ENCODE peak calls at places on chromosomes 1 and 21, in seven cellular contexts. Y is cardiac muscle cell, W is aorta, Z is suprapubic skin, J is GM23248, B is psoas muscle, G is fibroblast of lung. K is an unnamed sample. For H3K36me3, the result is how much of the 10 kb centered on the place peaks cover.

GRCh38 chr1:25991937-25992688 is 5.8 kb downstream of the PAFAH2 start:
- DNase-seq in Y (peak), B (no peak), W (no peak), Z (no peak), G (peak), J (peak), K (no peak)

GRCh38 chr1:42153598-42153995 is 387 bp downstream of the GUCA2B start:
- DNase-seq in B (no peak), Z (no peak), G (no peak), J (no peak), Y (no peak), W (peak), K (no peak)

GRCh38 chr1:171083222-171083621 is 7.5 kb upstream of the FMO3 start:
- DNase-seq in W (no peak), G (no peak), Z (no peak), Y (no peak), J (no peak), B (no peak), K (no peak)

GRCh38 chr1:1075148-1075935 is 1.2 kb upstream of the RNF223 start:
- DNase-seq in Z (peak), J (no peak), B (peak), W (peak), Y (no peak), G (no peak), K (no peak)

GRCh38 chr1:8473892-8474300 is 156.0 kb downstream of the SLC45A1 start:
- DNase-seq in Z (no peak), J (no peak), W (no peak), G (no peak), B (no peak), Y (no peak), K (no peak)

GRCh38 chr1:16032388-16033100 is 10.7 kb downstream of the CLCNKA start:
- DNase-seq in J (peak), Y (peak), W (peak), B (peak), G (peak), Z (peak), K (peak)

GRCh38 chr21:46329796-46330195 is 5.8 kb downstream of the PCNT start:
- DNase-seq in J (no peak), Z (no peak), W (no peak), G (no peak), Y (no peak), B (no peak), K (no peak)

GRCh38 chr1:244896550-244896949 is 32.2 kb upstream of the HNRNPU start:
- DNase-seq in Y (peak), J (peak), W (no peak), Z (no peak), B (no peak), G (peak), K (no peak)

GRCh38 chr1:55206210-55206609 is 9.0 kb downstream of the USP24 start:
- DNase-seq in J (no peak), G (no peak), Z (no peak), Y (no peak), W (no peak), B (no peak), K (no peak)

GRCh38 chr1:230307213-230307612 is 118.9 kb downstream of the PGBD5 start:
- DNase-seq in J (no peak), B (no peak), Z (peak), Y (peak), W (peak), G (peak), K (peak)

GRCh38 chr1:225654277-225654597 is 1.3 kb upstream of the ENAH start:
- DNase-seq in G (no peak), Z (no peak), Y (no peak), W (no peak), B (no peak), J (peak), K (no peak)

GRCh38 chr1:44297695-44298400 is 57.2 kb downstream of the ERI3 start:
- DNase-seq in G (no peak), Y (no peak), W (no peak), J (no peak), Z (no peak), B (no peak), K (no peak)

GRCh38 chr1:44303532-44303931 is 51.5 kb downstream of the ERI3 start:
- DNase-seq in Z (no peak), W (no peak), Y (no peak), G (no peak), J (no peak), B (no peak), K (no peak)

GRCh38 chr1:44296794-44297193 is 58.3 kb downstream of the ERI3 start:
- DNase-seq in W (no peak), G (no peak), J (no peak), Z (no peak), Y (no peak), B (no peak), K (no peak)

GRCh38 chr1:44302557-44302956 is 52.5 kb downstream of the ERI3 start:
- DNase-seq in J (no peak), W (no peak), Z (no peak), G (no peak), B (no peak), Y (no peak), K (no peak)

GRCh38 chr1:44300882-44301281 is 54.2 kb downstream of the ERI3 start:
- DNase-seq in B (no peak), J (no peak), Y (no peak), W (no peak), Z (no peak), G (no peak), K (no peak)
- H3K36me3 ChIP-seq in B (half or more), J (under half), Y (under half), W (under half), Z (half or more), G (under half), K (under half)

DNA sequence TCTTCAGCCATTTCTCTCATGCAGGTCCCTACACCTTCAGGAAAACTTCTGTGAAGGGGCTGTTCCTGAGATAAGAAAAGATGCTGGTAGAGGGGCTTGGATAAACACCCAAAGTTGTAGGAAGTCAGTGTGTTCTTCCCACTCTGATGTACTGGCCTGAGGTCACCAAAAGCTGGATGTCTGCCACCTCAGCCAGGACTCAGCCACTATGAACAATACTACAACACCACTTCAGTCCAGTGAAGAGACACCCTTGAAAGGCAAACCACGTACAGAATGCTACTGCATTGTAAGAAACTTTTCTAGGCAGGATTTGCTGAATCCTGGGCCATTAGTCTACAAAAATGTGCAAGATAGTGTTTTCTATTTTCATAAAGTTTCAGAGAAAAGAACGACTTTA is 2.4 kb downstream of the PTPN14 start:
- DNase-seq in W (no peak), Z (no peak), B (peak), G (peak), Y (peak), J (peak), K (no peak)
- H3K27ac ChIP-seq in W (no peak), Z (peak), B (peak), G (no peak), Y (no peak), J (peak), K (peak)

GRCh38 chr21:44800103-44800502 is 1.5 kb downstream of the UBE2G2 start:
- DNase-seq in B (no peak), J (peak), G (peak), Z (no peak), Y (peak), W (no peak), K (peak)
- H3K36me3 ChIP-seq in B (under half), J (under half), G (under half), Z (under half), Y (under half), W (under half), K (under half)

GRCh38 chr1:46749921-46750404 is 31.0 kb upstream of the EFCAB14 start:
- DNase-seq in W (no peak), J (peak), Z (peak), G (no peak), Y (peak), B (peak), K (no peak)
- H3K27ac ChIP-seq in W (no peak), J (no peak), Z (peak), G (no peak), Y (no peak), B (no peak), K (no peak)

GRCh38 chr21:36111238-36111637 is 23.6 kb upstream of the CBR3 start:
- DNase-seq in W (no peak), J (no peak), Z (no peak), Y (no peak), G (no peak), B (no peak), K (no peak)
- H3K36me3 ChIP-seq in W (under half), J (under half), Z (under half), Y (under half), G (under half), B (under half), K (under half)

DNA sequence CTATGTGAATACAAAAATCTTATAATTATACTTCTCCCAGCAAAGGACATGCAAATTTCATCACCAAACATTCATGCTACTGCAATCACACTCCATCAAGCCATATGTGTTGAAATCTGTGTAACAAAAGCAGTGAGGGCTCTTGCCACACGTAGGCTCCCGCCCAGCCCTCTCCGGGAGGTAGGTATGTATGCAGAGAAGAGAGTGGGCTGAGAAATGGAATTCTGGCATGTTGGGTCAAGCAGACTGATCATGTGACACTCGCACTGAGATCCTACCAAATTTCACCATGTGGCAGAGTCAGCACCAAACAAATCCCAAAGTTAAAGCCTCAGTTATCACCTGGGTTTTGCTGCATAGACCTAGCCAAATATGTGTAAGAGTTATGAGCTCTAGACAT is 49.7 kb downstream of the APP start:
- DNase-seq in J (no peak), Y (peak), Z (no peak), W (no peak), G (no peak), B (no peak), K (no peak)
- H3K27ac ChIP-seq in J (no peak), Y (no peak), Z (no peak), W (no peak), G (no peak), B (no peak), K (no peak)

GRCh38 chr1:41051022-41051421 is 29.5 kb upstream of the SLFNL1 start:
- DNase-seq in Y (no peak), B (no peak), G (no peak), W (no peak), J (no peak), Z (no peak), K (no peak)
- H3K36me3 ChIP-seq in Y (under half), B (under half), G (under half), W (under half), J (under half), Z (under half), K (under half)

GRCh38 chr1:206766251-206766856 is 4.2 kb upstream of the IL19 start:
- DNase-seq in Z (peak), W (peak), G (peak), B (peak), Y (peak), J (peak), K (no peak)
- H3K27ac ChIP-seq in Z (no peak), W (no peak), G (peak), B (no peak), Y (no peak), J (no peak), K (no peak)

GRCh38 chr1:89881415-89882058 is 60.7 kb downstream of the LRRC8D start:
- DNase-seq in W (no peak), Y (no peak), J (no peak), G (no peak), Z (no peak), B (no peak), K (no peak)

GRCh38 chr1:89882348-89883029 is 61.7 kb downstream of the LRRC8D start:
- DNase-seq in W (no peak), Y (no peak), Z (no peak), G (no peak), J (no peak), B (no peak), K (no peak)

GRCh38 chr1:89887270-89887669 is 66.4 kb downstream of the LRRC8D start:
- DNase-seq in B (no peak), Z (no peak), W (no peak), Y (peak), J (peak), G (peak), K (no peak)

GRCh38 chr1:89883030-89883379 is 62.2 kb downstream of the LRRC8D start:
- DNase-seq in B (no peak), W (no peak), G (no peak), J (no peak), Z (no peak), Y (no peak), K (no peak)

GRCh38 chr1:89884718-89885596 is 64.1 kb downstream of the LRRC8D start:
- DNase-seq in B (no peak), W (no peak), Y (peak), G (peak), Z (no peak), J (peak), K (peak)
- H3K36me3 ChIP-seq in B (under half), W (under half), Y (under half), G (under half), Z (under half), J (under half), K (under half)

DNA sequence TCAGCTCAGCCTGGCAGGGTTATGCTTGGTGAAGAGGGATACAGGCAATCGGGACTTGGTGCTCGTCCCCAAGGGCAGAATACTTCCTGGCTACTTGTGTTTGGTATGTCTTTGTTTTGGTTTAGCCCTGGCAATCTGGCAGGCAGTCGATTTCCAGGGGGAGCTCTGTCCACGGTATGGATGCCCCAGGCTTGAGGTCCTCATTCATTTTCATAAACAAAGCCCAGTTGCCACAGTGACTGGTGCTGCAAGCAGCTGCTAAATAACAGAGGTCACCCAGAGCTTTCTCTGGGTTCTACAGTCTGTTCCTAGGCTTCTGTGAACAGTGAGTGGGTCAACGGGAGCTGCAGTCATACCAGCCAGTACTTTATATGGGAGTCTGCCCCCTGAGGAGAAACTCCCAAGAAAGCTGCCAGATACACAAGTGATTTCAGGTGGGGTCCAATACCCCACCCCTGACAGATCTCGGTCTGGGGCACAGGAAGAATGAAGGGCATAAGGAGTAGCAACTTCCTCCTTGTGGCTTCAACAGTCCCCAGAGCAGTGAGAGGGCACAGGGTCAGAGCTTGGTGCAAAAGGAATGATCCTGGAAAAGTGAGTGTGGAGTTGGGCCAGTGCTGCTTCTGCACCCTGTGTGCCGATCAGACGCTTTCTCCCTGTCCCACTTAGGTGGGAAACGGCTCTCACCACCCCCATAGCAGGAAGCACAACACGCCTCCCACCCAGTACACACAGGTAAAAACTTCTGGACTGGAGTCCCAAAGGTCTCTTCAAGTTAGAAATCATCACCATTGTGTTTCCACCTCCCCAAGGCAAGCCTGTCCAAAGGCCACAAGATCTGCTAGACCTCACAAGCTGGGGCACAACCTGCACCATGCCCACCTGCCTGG is 55.5 kb downstream of the TGFBR3 start:
- DNase-seq in G (peak), W (peak), J (peak), Y (peak), Z (peak), B (peak), K (no peak)
- H3K27ac ChIP-seq in G (peak), W (peak), J (peak), Y (no peak), Z (peak), B (peak), K (no peak)

K was measured in A673.